ENCODE peak calls at places on chromosomes 12 and 14, in four cellular contexts. X is IMR-90; R is Peyer's patch; O is CD8-positive, alpha-beta memory T cell. N is an unnamed sample.

GRCh38 chr12:6273209-6273928 is 37.1 kb upstream of the PLEKHG6 start:
- DNase-seq in X (no peak), R (peak; percentile 44), O (no peak), N (no peak)

GRCh38 chr12:57772429-57773322 is at the start of gene EEF1AKMT3:
- DNase-seq in X (peak; percentile 35), R (peak; percentile 81), O (peak; percentile 60), N (peak; percentile 17)

GRCh38 chr14:58703149-58703509 is 65.4 kb downstream of the DACT1 start:
- DNase-seq in X (no peak), R (peak; percentile 56), O (no peak), N (no peak)

GRCh38 chr14:101791919-101792572 is 30.5 kb downstream of the PPP2R5C start:
- DNase-seq in X (peak; percentile 78), R (no peak), O (no peak), N (no peak)

GRCh38 chr14:76947078-76947837 is 81.2 kb downstream of the IRF2BPL start:
- DNase-seq in X (peak; percentile 88), R (peak; percentile 82), O (peak; percentile 83), N (peak; percentile 67)

GRCh38 chr14:94313991-94314655 is 9.0 kb downstream of the SERPINA6 start:
- DNase-seq in X (peak; percentile 27), R (no peak), O (no peak), N (no peak)

GRCh38 chr12:5809586-5809985 is 135.5 kb downstream of the ANO2 start:
- DNase-seq in X (no peak), R (no peak), O (no peak), N (no peak)

GRCh38 chr14:92135269-92135668 is 13.5 kb downstream of the CPSF2 start:
- DNase-seq in X (peak; percentile 59), R (no peak), O (no peak), N (peak; percentile 18)

GRCh38 chr14:105074601-105075053 is 9.4 kb upstream of the GPR132 start:
- DNase-seq in X (no peak), R (peak; percentile 49), O (no peak), N (no peak)

GRCh38 chr12:91921555-91921954 is 224.1 kb downstream of the BTG1 start:
- DNase-seq in X (no peak), R (no peak), O (no peak), N (no peak)

GRCh38 chr12:70831538-70831937 is 89.0 kb downstream of the PTPRR start:
- DNase-seq in X (peak; percentile 4), R (no peak), O (no peak), N (no peak)

GRCh38 chr12:104280703-104281458 is 22.7 kb upstream of the EID3 start:
- DNase-seq in X (peak; percentile 97), R (no peak), O (no peak), N (no peak)

GRCh38 chr12:43252585-43252984 is 299.4 kb downstream of the ADAMTS20 start:
- DNase-seq in X (no peak), R (no peak), O (no peak), N (no peak)

GRCh38 chr14:26163761-26164160 is 434.1 kb downstream of the NOVA1 start:
- DNase-seq in X (peak; percentile 20), R (no peak), O (no peak), N (no peak)

GRCh38 chr12:94150483-94151225 is 2.3 kb downstream of the PLXNC1 start:
- DNase-seq in X (no peak), R (peak; percentile 53), O (peak; percentile 56), N (no peak)

GRCh38 chr14:22226381-22226780 is 362.6 kb downstream of the DAD1 start:
- DNase-seq in X (peak; percentile 59), R (no peak), O (peak; percentile 22), N (peak; percentile 44)

GRCh38 chr12:111686574-111687105 is 787 bp downstream of the ACAD10 start:
- DNase-seq in X (peak; percentile 44), R (no peak), O (no peak), N (peak; percentile 14)

GRCh38 chr14:89365071-89365801 is 51.8 kb downstream of the FOXN3 start:
- DNase-seq in X (peak; percentile 59), R (no peak), O (peak; percentile 70), N (peak; percentile 80)

GRCh38 chr14:58353516-58354299 is 42.0 kb upstream of the TOMM20L start:
- DNase-seq in X (no peak), R (no peak), O (no peak), N (no peak)

GRCh38 chr14:24171422-24172260 is at the start of gene REC8:
- DNase-seq in X (no peak), R (peak; percentile 66), O (peak; percentile 89), N (peak; percentile 84)

GRCh38 chr12:47868552-47869031 is 36.2 kb downstream of the VDR start:
- DNase-seq in X (no peak), R (no peak), O (no peak), N (no peak)

GRCh38 chr12:129246630-129247029 is 393.4 kb downstream of the GLT1D1 start:
- DNase-seq in X (no peak), R (no peak), O (no peak), N (no peak)

GRCh38 chr14:22570132-22570949 is 18.7 kb downstream of the DAD1 start:
- DNase-seq in X (peak; percentile 82), R (no peak), O (peak; percentile 93), N (peak; percentile 96)

GRCh38 chr12:118017926-118018325 is 1.4 kb downstream of the RFC5 start:
- DNase-seq in X (no peak), R (no peak), O (no peak), N (no peak)
- H3K4me3 ChIP-seq in X (no peak overlapping the region), R (no peak overlapping the region), O (no peak overlapping the region), N (peak overlapping the region; percentile 85)

DNA sequence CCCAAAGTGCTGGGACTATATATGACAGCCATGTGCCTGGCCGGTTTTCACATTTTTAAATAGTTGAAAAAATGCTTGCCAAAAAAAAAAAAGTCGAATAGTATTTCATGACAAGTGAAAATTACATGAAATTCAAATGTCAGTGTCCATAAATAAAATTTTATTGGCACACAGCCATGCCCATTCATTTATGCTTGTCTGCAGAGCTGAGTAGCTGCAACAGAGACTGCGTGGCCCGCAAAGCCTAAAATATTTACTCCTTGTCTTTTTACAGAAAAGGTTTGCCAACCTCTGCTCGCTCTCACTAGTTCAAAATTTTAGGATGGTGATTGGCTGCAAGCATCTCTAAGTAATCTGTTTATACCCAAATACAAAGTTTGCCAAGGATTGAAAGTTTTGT is 49.2 kb downstream of the TESC start:
- DNase-seq in X (no peak), R (no peak), O (no peak), N (no peak)
- H3K4me1 ChIP-seq in X (peaks cover 7% of the 10 kb centered on the region), R (no peaks in the 10 kb centered on the region), O (no peaks in the 10 kb centered on the region), N (no peaks in the 10 kb centered on the region)

DNA sequence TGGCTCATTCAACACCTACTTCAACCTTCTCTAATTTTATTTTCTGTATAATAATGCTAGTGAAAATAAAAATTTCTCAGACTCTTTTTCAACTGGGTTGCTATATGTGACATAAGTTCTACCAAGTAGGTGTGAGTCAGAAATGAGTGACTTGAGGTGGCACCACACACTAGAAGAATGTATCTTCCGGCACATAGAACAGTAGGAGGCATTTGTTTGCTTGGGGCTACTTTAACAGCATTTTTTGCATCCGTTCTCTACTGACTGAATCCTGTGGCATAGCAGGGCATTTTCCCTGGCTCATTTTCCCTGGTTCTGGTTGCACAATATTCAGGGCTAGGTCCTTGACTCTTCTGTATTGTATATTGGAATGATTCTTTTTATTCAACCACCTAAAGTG is 194.0 kb upstream of the SLC16A7 start:
- DNase-seq in X (no peak), R (no peak), O (no peak), N (no peak)
- H3K4me3 ChIP-seq in X (no peak overlapping the region), R (no peak overlapping the region), O (no peak overlapping the region), N (no peak overlapping the region)

GRCh38 chr14:98915625-98916024 is 356.4 kb downstream of the BCL11B start:
- DNase-seq in X (no peak), R (no peak), O (no peak), N (no peak)

GRCh38 chr14:98913967-98914620 is 357.9 kb downstream of the BCL11B start:
- DNase-seq in X (no peak), R (no peak), O (no peak), N (no peak)

GRCh38 chr14:98912655-98913054 is 359.3 kb downstream of the BCL11B start:
- DNase-seq in X (no peak), R (no peak), O (no peak), N (no peak)

GRCh38 chr14:98919431-98919830 is 352.6 kb downstream of the BCL11B start:
- DNase-seq in X (no peak), R (no peak), O (peak; percentile 29), N (no peak)

GRCh38 chr14:98916036-98916435 is 356.0 kb downstream of the BCL11B start:
- DNase-seq in X (no peak), R (no peak), O (no peak), N (no peak)
- H3K4me1 ChIP-seq in X (no peaks in the 10 kb centered on the region), R (no peaks in the 10 kb centered on the region), O (peaks cover 11% of the 10 kb centered on the region), N (peaks cover 12% of the 10 kb centered on the region)

DNA sequence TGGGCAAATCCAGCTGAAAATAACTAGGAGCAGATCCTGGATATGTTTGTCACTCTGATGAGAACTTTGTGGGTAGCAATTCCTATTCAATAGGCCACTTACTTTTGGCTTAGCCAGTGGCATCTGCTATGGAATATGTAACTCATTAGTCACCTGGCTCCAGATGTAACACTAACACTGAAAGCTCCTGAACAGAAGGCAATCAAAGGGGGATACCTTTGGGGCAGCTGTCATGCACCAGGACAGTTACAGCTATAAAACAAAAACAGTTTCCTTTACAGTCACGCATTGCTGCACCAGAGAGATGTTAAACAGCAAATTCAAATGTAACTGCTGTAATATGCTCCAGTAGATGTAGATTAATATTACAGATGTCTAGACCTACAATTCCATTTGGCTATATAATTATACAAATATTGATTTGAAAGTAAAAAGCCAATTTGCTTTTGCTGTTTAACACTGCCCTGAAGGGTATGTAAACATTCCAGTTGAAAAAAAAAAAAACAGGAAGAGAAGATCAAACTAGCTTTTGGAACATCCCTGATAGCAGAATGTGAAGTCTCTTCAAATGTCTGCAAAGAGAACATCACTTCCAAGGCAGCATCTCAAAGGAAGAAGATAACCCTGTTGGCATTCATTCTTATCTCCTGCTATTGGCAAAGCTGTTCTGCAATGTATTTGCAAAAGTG is 18.4 kb downstream of the RACGAP1 start:
- DNase-seq in X (peak; percentile 49), R (no peak), O (no peak), N (no peak)
- H3K4me3 ChIP-seq in X (no peak overlapping the region), R (no peak overlapping the region), O (no peak overlapping the region), N (peak overlapping the region; percentile 54)

DNA sequence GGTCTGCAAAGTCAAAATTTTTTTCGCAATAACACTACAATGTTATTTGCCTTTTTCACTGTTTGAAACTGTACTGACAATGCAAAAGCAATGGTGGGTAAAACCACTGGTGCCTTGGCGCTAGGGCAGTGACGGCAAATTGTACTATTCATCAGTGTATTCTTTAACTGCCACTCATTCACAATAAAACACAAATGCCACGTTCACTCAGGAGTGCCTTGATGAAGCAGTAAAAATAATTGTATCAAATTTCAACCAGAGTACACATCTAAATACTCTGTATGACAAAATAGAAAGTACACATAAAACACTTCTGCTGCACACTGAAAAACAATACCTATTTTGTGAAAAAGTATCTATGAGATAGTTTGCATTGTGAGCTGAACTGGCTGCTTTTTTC is 17.8 kb downstream of the DCAF5 start:
- DNase-seq in X (no peak), R (no peak), O (no peak), N (no peak)
- H3K4me1 ChIP-seq in X (peaks cover 12% of the 10 kb centered on the region), R (no peaks in the 10 kb centered on the region), O (peaks cover 36% of the 10 kb centered on the region), N (peaks cover 4% of the 10 kb centered on the region)

GRCh38 chr12:52041032-52041431 is 10.2 kb upstream of the NR4A1 start:
- DNase-seq in X (no peak), R (no peak), O (no peak), N (no peak)

GRCh38 chr12:52044284-52044983 is 6.8 kb upstream of the NR4A1 start:
- DNase-seq in X (no peak), R (no peak), O (no peak), N (no peak)

GRCh38 chr12:52042706-52043385 is 8.4 kb upstream of the NR4A1 start:
- DNase-seq in X (no peak), R (no peak), O (no peak), N (no peak)

GRCh38 chr12:52043386-52044212 is 7.6 kb upstream of the NR4A1 start:
- DNase-seq in X (no peak), R (no peak), O (no peak), N (no peak)

GRCh38 chr12:52041695-52042123 is 9.5 kb upstream of the NR4A1 start:
- DNase-seq in X (peak; percentile 44), R (no peak), O (peak; percentile 67), N (no peak)
- H3K4me3 ChIP-seq in X (no peak overlapping the region), R (no peak overlapping the region), O (no peak overlapping the region), N (no peak overlapping the region)

N was measured in CD4-positive, CD25-positive, alpha-beta regulatory T cell.